ENCODE peak calls at places on chromosomes 1 and 21, in six cellular contexts. H, F, P, X, J and O are unnamed samples.

GRCh38 chr1:89725016-89725380 is 92.1 kb downstream of the LRRC8C start:
- DNase-seq in J (no peak), X (peak), P (no peak), F (peak), H (no peak), O (no peak)

GRCh38 chr1:91537281-91538069 is 36.8 kb downstream of the CDC7 start:
- DNase-seq in H (no peak), F (no peak), P (no peak), J (no peak), X (peak), O (no peak)

GRCh38 chr1:184482113-184482512 is 95.3 kb downstream of the C1orf21 start:
- DNase-seq in H (no peak), J (no peak), F (no peak), P (no peak), X (no peak), O (peak)

GRCh38 chr1:213231795-213232231 is 180.8 kb downstream of the RPS6KC1 start:
- DNase-seq in H (no peak), J (no peak), F (peak), X (no peak), P (no peak), O (no peak)

GRCh38 chr1:160630523-160631087 is 16.2 kb downstream of the SLAMF1 start:
- DNase-seq in P (no peak), H (no peak), J (no peak), X (no peak), F (no peak), O (no peak)

GRCh38 chr1:115592264-115592663 is 49.5 kb upstream of the VANGL1 start:
- DNase-seq in J (no peak), F (no peak), P (no peak), X (no peak), H (no peak), O (no peak)

GRCh38 chr1:172002725-172003345 is 161.5 kb downstream of the DNM3 start:
- DNase-seq in J (peak), F (peak), X (peak), P (peak), H (no peak), O (no peak)

GRCh38 chr21:45540601-45540970 is 1.7 kb downstream of the SLC19A1 start:
- DNase-seq in P (no peak), X (no peak), H (no peak), F (no peak), J (peak), O (no peak)

GRCh38 chr1:149986486-149987296 is 23.8 kb downstream of the OTUD7B start:
- DNase-seq in P (no peak), F (peak), X (peak), H (no peak), J (no peak), O (no peak)

GRCh38 chr1:1330366-1331067 is 563 bp upstream of the TAS1R3 start:
- DNase-seq in X (no peak), P (no peak), J (no peak), H (no peak), F (no peak), O (no peak)

GRCh38 chr1:86940599-86940998 is 26.2 kb downstream of the HS2ST1 start:
- DNase-seq in F (no peak), J (no peak), P (no peak), H (no peak), X (no peak), O (no peak)

GRCh38 chr1:91751281-91751680 is 134.7 kb downstream of the TGFBR3 start:
- DNase-seq in P (no peak), J (no peak), F (no peak), X (peak), H (no peak), O (no peak)

GRCh38 chr1:157882560-157882959 is 41.0 kb upstream of the CD5L start:
- DNase-seq in P (no peak), J (no peak), F (no peak), X (no peak), H (no peak), O (no peak)

GRCh38 chr1:170927955-170928850 is 7.1 kb upstream of the MROH9 start:
- DNase-seq in J (no peak), F (peak), X (peak), H (no peak), P (no peak), O (no peak)

GRCh38 chr1:61426884-61427283 is 298.1 kb downstream of the TM2D1 start:
- DNase-seq in J (no peak), H (no peak), P (no peak), F (no peak), X (no peak), O (no peak)

GRCh38 chr1:6694126-6694713 is 7.4 kb downstream of the DNAJC11 start:
- DNase-seq in J (no peak), F (no peak), P (no peak), X (no peak), H (no peak), O (no peak)

GRCh38 chr1:15691434-15692032 is 7.4 kb downstream of the PLEKHM2 start:
- DNase-seq in H (no peak), X (peak), F (no peak), J (no peak), P (no peak), O (no peak)

GRCh38 chr1:7702365-7702764 is 68.7 kb upstream of the VAMP3 start:
- DNase-seq in J (peak), X (no peak), F (no peak), H (no peak), P (no peak), O (no peak)

GRCh38 chr1:169201084-169201619 is 94.7 kb downstream of the ATP1B1 start:
- DNase-seq in F (no peak), H (no peak), J (no peak), X (peak), P (no peak), O (no peak)

GRCh38 chr1:20280399-20280798 is 10.3 kb upstream of the VWA5B1 start:
- DNase-seq in H (no peak), P (no peak), F (no peak), X (no peak), J (no peak), O (no peak)

GRCh38 chr1:167553136-167554027 is at the start of gene CREG1:
- DNase-seq in H (peak), X (peak), P (peak), J (peak), F (peak), O (peak)

GRCh38 chr21:26095131-26095530 is 75.4 kb downstream of the APP start:
- DNase-seq in J (no peak), H (no peak), F (no peak), X (no peak), P (no peak), O (no peak)

GRCh38 chr1:94236021-94236491 is 1.3 kb downstream of the ARHGAP29 start:
- DNase-seq in F (peak), H (no peak), P (no peak), J (no peak), X (peak), O (no peak)

GRCh38 chr1:5717031-5717682 is 275.1 kb downstream of the NPHP4 start:
- DNase-seq in H (no peak), P (no peak), F (no peak), X (no peak), J (no peak), O (no peak)

GRCh38 chr1:70101774-70102173 is 103.6 kb downstream of the LRRC40 start:
- DNase-seq in P (no peak), F (no peak), H (no peak), X (no peak), J (no peak), O (no peak)

GRCh38 chr1:171931752-171932151 is 90.5 kb downstream of the DNM3 start:
- DNase-seq in J (no peak), P (no peak), X (no peak), F (no peak), H (no peak), O (no peak)

GRCh38 chr1:63835075-63835633 is 61.3 kb downstream of the ROR1 start:
- DNase-seq in X (no peak), F (peak), P (no peak), J (no peak), H (no peak), O (no peak)

GRCh38 chr1:31955917-31956736 is 18.0 kb upstream of the PTP4A2 start:
- DNase-seq in J (no peak), H (peak), X (peak), P (peak), F (peak), O (peak)

GRCh38 chr1:41255978-41256377 is 13.9 kb upstream of the SCMH1 start:
- DNase-seq in F (peak), X (no peak), P (no peak), J (no peak), H (no peak), O (no peak)

GRCh38 chr1:91884459-91885290 is 1.3 kb downstream of the TGFBR3 start:
- DNase-seq in H (no peak), F (peak), X (peak), P (no peak), J (no peak), O (no peak)

GRCh38 chr21:16162953-16163352 is 433.2 kb downstream of the USP25 start:
- DNase-seq in J (no peak), H (no peak), F (no peak), P (no peak), X (no peak), O (no peak)

GRCh38 chr1:43783671-43784205 is 76.4 kb downstream of the ST3GAL3 start:
- DNase-seq in P (no peak), J (no peak), F (peak), X (no peak), H (no peak), O (no peak)

GRCh38 chr1:77948841-77949424 is 29.9 kb downstream of the FUBP1 start:
- DNase-seq in P (no peak), F (peak), J (no peak), X (peak), H (no peak), O (no peak)

GRCh38 chr1:88983791-88984552 is 8.5 kb downstream of the KYAT3 start:
- DNase-seq in J (no peak), P (peak), H (no peak), X (peak), F (peak), O (no peak)

GRCh38 chr1:165595561-165595960 is 35.5 kb upstream of the MGST3 start:
- DNase-seq in P (no peak), H (no peak), F (peak), J (no peak), X (peak), O (no peak)

GRCh38 chr1:109762821-109763645 is 690 bp downstream of the EPS8L3 start:
- DNase-seq in X (peak), J (peak), F (peak), H (no peak), P (no peak), O (peak)

GRCh38 chr21:34091032-34091431 is 17.7 kb downstream of the MRPS6 start:
- DNase-seq in J (no peak), F (no peak), X (no peak), P (no peak), H (no peak), O (no peak)